ENCODE peak calls at places on chromosomes 4 and X, in five cellular contexts. X is NCI-H748 treated with DMSO at 0.1 percent for 48 hours; Q is CD8-positive, alpha-beta T cell; A is hippocampal formation; L is stimulated activated CD8-positive, alpha-beta memory T cell treated with anti-CD3 and anti-CD28 coated beads, Interleukin-15, amount 100 ng/mL, for 4 hours. B is an unnamed sample.

GRCh38 chr4:1297023-1297395 is 7.3 kb downstream of the MAEA start:
- DNase-seq in X (no peak), Q (no peak), A (no peak), L (no peak), B (no peak)

GRCh38 chrX:13386092-13386491 is 66.2 kb upstream of the ATXN3L start:
- DNase-seq in X (no peak), Q (no peak), A (no peak), L (no peak), B (no peak)

GRCh38 chrX:129980043-129980442 is 2.4 kb upstream of the BCORL1 start:
- DNase-seq in X (no peak), Q (no peak), A (no peak), L (no peak), B (no peak)

GRCh38 chr4:153512162-153512852 is 46.1 kb downstream of the TMEM131L start:
- DNase-seq in X (no peak), Q (no peak), A (no peak), L (no peak), B (no peak)

GRCh38 chr4:39406763-39407583 is at the start of gene KLB:
- DNase-seq in X (no peak), Q (no peak), A (no peak), L (no peak), B (no peak)

GRCh38 chrX:30659421-30659820 is 6.2 kb downstream of the GK start:
- DNase-seq in X (no peak), Q (no peak), A (no peak), L (no peak), B (no peak)

GRCh38 chr4:15930314-15930713 is 8.2 kb downstream of the FGFBP1 start:
- DNase-seq in X (no peak), Q (no peak), A (no peak), L (no peak), B (no peak)

GRCh38 chr4:53490965-53491622 is 100.2 kb downstream of the LNX1 start:
- DNase-seq in X (no peak), Q (no peak), A (no peak), L (no peak), B (no peak)

GRCh38 chr4:122548452-122548851 is 72.4 kb downstream of the IL21 start:
- DNase-seq in X (no peak), Q (no peak), A (no peak), L (no peak), B (no peak)

GRCh38 chr4:6907658-6908191 is 1.9 kb upstream of the TBC1D14 start:
- DNase-seq in X (peak; percentile 9), Q (no peak), A (no peak), L (no peak), B (no peak)

GRCh38 chr4:33162122-33162521 is 2442.0 kb downstream of the PCDH7 start:
- DNase-seq in X (no peak), Q (no peak), A (no peak), L (no peak), B (no peak)

GRCh38 chr4:70920592-70920991 is 18.4 kb downstream of the MOB1B start:
- DNase-seq in X (no peak), Q (no peak), A (no peak), L (no peak), B (no peak)

GRCh38 chr4:153260553-153261306 is 56.5 kb downstream of the TRIM2 start:
- DNase-seq in X (no peak), Q (no peak), A (no peak), L (no peak), B (no peak)

GRCh38 chr4:159395693-159396092 is 292.8 kb downstream of the RAPGEF2 start:
- DNase-seq in X (no peak), Q (no peak), A (no peak), L (no peak), B (no peak)

GRCh38 chr4:108240356-108240755 is 71.6 kb upstream of the LEF1 start:
- DNase-seq in X (no peak), Q (no peak), A (no peak), L (no peak), B (no peak)

GRCh38 chrX:63664083-63664482 is 120.9 kb downstream of the ARHGEF9 start:
- DNase-seq in X (no peak), Q (no peak), A (no peak), L (no peak), B (no peak)

GRCh38 chrX:48071986-48072605 is 656 bp upstream of the ZNF630 start:
- DNase-seq in X (no peak), Q (no peak), A (no peak), L (no peak), B (no peak)

GRCh38 chr4:54232151-54232688 is 3.1 kb downstream of the PDGFRA start:
- DNase-seq in X (peak; percentile 40), Q (no peak), A (no peak), L (no peak), B (no peak)

GRCh38 chr4:138910201-138910913 is 105.2 kb upstream of the NOCT start:
- DNase-seq in X (peak; percentile 96), Q (no peak), A (no peak), L (no peak), B (no peak)

GRCh38 chr4:33831667-33832066 is 2412.6 kb downstream of the ARAP2 start:
- DNase-seq in X (no peak), Q (no peak), A (no peak), L (no peak), B (no peak)

GRCh38 chr4:130147618-130148017 is 1051.7 kb downstream of the C4orf33 start:
- DNase-seq in X (peak; percentile 44), Q (no peak), A (peak; percentile 40), L (no peak), B (no peak)

GRCh38 chr4:182916483-182917181 is 554 bp downstream of the DCTD start:
- DNase-seq in X (no peak), Q (no peak), A (no peak), L (peak; percentile 8), B (peak; percentile 30)

GRCh38 chr4:8409271-8410065 is 31.1 kb downstream of the ACOX3 start:
- DNase-seq in X (no peak), Q (peak; percentile 45), A (no peak), L (peak; percentile 43), B (no peak)

GRCh38 chr4:186700746-186701145 is 22.9 kb downstream of the FAT1 start:
- DNase-seq in X (no peak), Q (no peak), A (peak; percentile 27), L (no peak), B (no peak)

GRCh38 chr4:10734697-10735096 is 50.1 kb upstream of the CLNK start:
- DNase-seq in X (peak; percentile 5), Q (no peak), A (no peak), L (no peak), B (no peak)

GRCh38 chr4:111046811-111047210 is 423.9 kb upstream of the PITX2 start:
- DNase-seq in X (no peak), Q (no peak), A (no peak), L (no peak), B (no peak)

GRCh38 chr4:183996868-183997267 is 91.8 kb downstream of the STOX2 start:
- DNase-seq in X (no peak), Q (no peak), A (no peak), L (no peak), B (no peak)

GRCh38 chrX:153930011-153930910 is 4.2 kb upstream of the ARHGAP4 start:
- DNase-seq in X (no peak), Q (no peak), A (no peak), L (no peak), B (no peak)

GRCh38 chr4:18103876-18104275 is 82.3 kb upstream of the LCORL start:
- DNase-seq in X (no peak), Q (no peak), A (no peak), L (no peak), B (no peak)

GRCh38 chrX:38437093-38437492 is 84.7 kb downstream of the OTC start:
- DNase-seq in X (no peak), Q (no peak), A (no peak), L (no peak), B (no peak)

GRCh38 chr4:53914313-53915016 is 149.9 kb downstream of the CHIC2 start:
- DNase-seq in X (no peak), Q (no peak), A (no peak), L (no peak), B (peak; percentile 30)

GRCh38 chr4:3791910-3792542 is 25.8 kb downstream of the ADRA2C start:
- DNase-seq in X (no peak), Q (no peak), A (no peak), L (no peak), B (no peak)

GRCh38 chr4:143424276-143424675 is 87.6 kb downstream of the GAB1 start:
- DNase-seq in X (no peak), Q (no peak), A (no peak), L (no peak), B (no peak)